ENCODE peak calls at places on chromosomes 13 and 19, in ten cellular contexts. L, U, H, I, D, E, V, F, K and R are unnamed samples.

GRCh38 chr13:74290324-74290773 is 156.1 kb upstream of the KLF12 start:
- DNase-seq in L (peak; percentile 36), U (peak; percentile 51), H (peak; percentile 79), I (peak; percentile 5), D (no peak), E (no peak), V (peak; percentile 54), F (no peak), K (peak; percentile 59), R (no peak)

GRCh38 chr19:1650627-1651009 is 1.8 kb downstream of the TCF3 start:
- DNase-seq in L (no peak), U (no peak), H (peak; percentile 7), I (peak; percentile 8), D (no peak), E (no peak), V (no peak), F (no peak), K (no peak), R (no peak)

GRCh38 chr19:13398780-13399726 is 107.2 kb downstream of the CACNA1A start:
- DNase-seq in L (no peak), U (no peak), H (peak; percentile 93), I (peak; percentile 74), D (no peak), E (no peak), V (peak; percentile 2), F (peak; percentile 62), K (no peak), R (no peak)

GRCh38 chr13:66689037-66689619 is 541.0 kb downstream of the PCDH9 start:
- DNase-seq in L (no peak), U (no peak), H (no peak), I (peak; percentile 10), D (no peak), E (no peak), V (peak; percentile 14), F (no peak), K (no peak), R (no peak)

GRCh38 chr13:41709511-41709910 is 251.4 kb downstream of the VWA8 start:
- DNase-seq in L (no peak), U (no peak), H (peak; percentile 28), I (no peak), D (no peak), E (no peak), V (no peak), F (no peak), K (no peak), R (no peak)

GRCh38 chr13:75369986-75370385 is 112.0 kb downstream of the TBC1D4 start:
- DNase-seq in L (no peak), U (no peak), H (no peak), I (no peak), D (no peak), E (no peak), V (no peak), F (no peak), K (no peak), R (no peak)

GRCh38 chr13:93227906-93228801 is 1.5 kb downstream of the GPC6 start:
- DNase-seq in L (peak; percentile 55), U (no peak), H (peak; percentile 87), I (no peak), D (peak; percentile 87), E (peak; percentile 51), V (peak; percentile 59), F (peak; percentile 82), K (peak; percentile 54), R (peak; percentile 57)

GRCh38 chr19:55289117-55289796 is 5.5 kb downstream of the BRSK1 start:
- DNase-seq in L (no peak), U (no peak), H (no peak), I (no peak), D (no peak), E (no peak), V (peak; percentile 51), F (no peak), K (no peak), R (no peak)

GRCh38 chr13:99280166-99280565 is 22.0 kb upstream of the GPR18 start:
- DNase-seq in L (no peak), U (no peak), H (no peak), I (no peak), D (no peak), E (no peak), V (no peak), F (no peak), K (no peak), R (no peak)
- TF ChIP-seq POLR2A in L (no peak), U (no peak), H (no peak), I (no peak), D (no peak), E (no peak), V (no peak), F (no peak), K (no peak), R (no peak)

GRCh38 chr13:109780880-109781383 is 5.5 kb downstream of the IRS2 start:
- DNase-seq in L (no peak), U (no peak), H (no peak), I (no peak), D (no peak), E (no peak), V (no peak), F (no peak), K (no peak), R (no peak)

GRCh38 chr13:109781384-109782065 is 4.9 kb downstream of the IRS2 start:
- DNase-seq in L (peak; percentile 66), U (no peak), H (no peak), I (no peak), D (peak; percentile 63), E (no peak), V (no peak), F (no peak), K (no peak), R (no peak)

GRCh38 chr13:109779074-109779473 is 7.3 kb downstream of the IRS2 start:
- DNase-seq in L (no peak), U (no peak), H (no peak), I (no peak), D (no peak), E (no peak), V (no peak), F (no peak), K (peak; percentile 66), R (no peak)

GRCh38 chr13:109778102-109778542 is 8.3 kb downstream of the IRS2 start:
- DNase-seq in L (no peak), U (no peak), H (peak; percentile 39), I (peak; percentile 35), D (no peak), E (no peak), V (peak; percentile 63), F (peak; percentile 18), K (no peak), R (no peak)

DNA sequence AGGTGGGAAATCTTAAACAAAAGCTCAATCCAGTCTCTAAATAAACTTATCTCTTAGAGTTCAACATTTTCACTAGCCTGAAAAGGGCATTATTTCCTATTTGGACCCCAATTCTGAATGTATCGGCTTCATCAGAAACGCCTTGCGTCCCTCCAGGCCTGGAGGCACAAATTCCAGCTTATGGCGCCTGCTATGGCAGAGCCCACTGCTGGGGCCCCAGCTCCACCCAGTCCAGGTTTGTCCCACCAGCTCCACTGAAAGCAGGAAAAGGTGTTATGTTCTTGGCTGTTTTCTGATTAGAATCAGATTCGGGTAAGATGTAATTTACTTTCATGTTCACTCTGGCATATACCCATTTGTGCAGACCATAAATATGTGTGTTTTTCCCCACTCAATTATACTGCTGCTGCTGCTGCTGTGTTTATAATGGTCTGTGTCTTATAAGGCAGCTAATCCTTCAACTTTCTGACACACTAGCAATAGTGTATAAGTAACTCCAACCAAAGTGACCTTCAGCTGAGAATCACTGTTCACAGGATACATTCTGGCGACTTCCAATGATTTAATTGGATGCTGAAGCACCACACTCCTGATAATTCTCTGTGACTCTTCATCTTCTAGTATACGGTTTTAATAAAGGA is 6.4 kb downstream of the IRS2 start:
- DNase-seq in L (no peak), U (no peak), H (no peak), I (no peak), D (no peak), E (no peak), V (no peak), F (no peak), K (no peak), R (no peak)
- H3K4me3 ChIP-seq in L (peak overlapping the region; percentile 40), U (peak overlapping the region; percentile 48), H (no peak overlapping the region), I (no peak overlapping the region), D (peak overlapping the region; percentile 93), E (peak overlapping the region; percentile 73), V (peak overlapping the region; percentile 89), F (no peak overlapping the region), K (no peak overlapping the region), R (no peak overlapping the region)

DNA sequence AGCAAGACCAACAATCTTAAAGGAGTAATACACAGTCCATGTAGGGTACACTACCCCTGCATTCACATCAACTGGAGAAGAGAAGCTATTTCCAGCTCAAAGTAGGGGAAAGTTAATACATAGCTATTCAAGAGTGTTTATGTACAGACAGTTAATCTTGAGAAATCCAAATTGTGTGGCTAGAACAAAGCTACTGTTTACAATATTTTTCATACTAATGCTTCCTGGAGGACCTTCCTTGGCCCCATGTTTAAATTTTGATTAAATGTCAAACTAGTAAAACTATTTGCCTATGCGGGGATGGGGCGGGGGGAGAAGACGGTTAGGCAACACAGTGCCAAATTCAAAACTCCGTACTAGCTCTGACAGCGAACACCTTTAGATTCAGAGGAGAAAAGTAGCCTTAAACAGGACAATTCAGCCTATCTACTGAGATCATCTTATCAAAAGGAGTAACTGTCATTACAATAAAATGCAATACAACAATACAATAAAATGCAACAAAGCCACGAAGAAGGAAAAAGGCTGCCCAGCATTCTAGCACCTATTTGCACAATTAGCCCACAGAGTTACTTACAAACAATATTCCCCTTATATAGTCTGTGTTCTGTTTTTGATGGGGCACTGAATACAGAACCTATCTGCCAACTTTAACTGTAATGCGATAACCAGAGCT is 29.1 kb downstream of the BRD4 start:
- DNase-seq in L (no peak), U (no peak), H (peak; percentile 61), I (no peak), D (no peak), E (no peak), V (no peak), F (no peak), K (no peak), R (no peak)
- H3K4me1 ChIP-seq in L (peaks cover 49% of the 10 kb centered on the region), U (peaks cover 12% of the 10 kb centered on the region), H (peaks cover 26% of the 10 kb centered on the region), I (no peaks in the 10 kb centered on the region), D (peaks cover 83% of the 10 kb centered on the region), E (peaks cover 56% of the 10 kb centered on the region), V (peaks cover 71% of the 10 kb centered on the region), F (peaks cover 42% of the 10 kb centered on the region), K (peaks cover 62% of the 10 kb centered on the region), R (peaks cover 86% of the 10 kb centered on the region)

GRCh38 chr19:42528354-42529247 is at the start of gene CEACAM1:
- DNase-seq in L (peak; percentile 62), U (peak; percentile 72), H (no peak), I (peak; percentile 29), D (no peak), E (no peak), V (no peak), F (no peak), K (peak; percentile 92), R (peak; percentile 36)
- TF ChIP-seq POLR2A in L (no peak), U (no peak), H (no peak), I (no peak), D (no peak), E (no peak), V (no peak), F (no peak), K (peak; percentile 89), R (no peak)